ENCODE peak calls at places on chromosomes 2 and 18, in five cellular contexts. E is neuronal stem cell, C is SHP77, H is brain microvascular endothelial cell, P is EH. F is an unnamed sample.

GRCh38 chr2:235458839-235459273 is 35.0 kb upstream of the AGAP1 start:
- DNase-seq in E (no peak), C (no peak), H (no peak), P (peak; percentile 38), F (peak; percentile 79)

GRCh38 chr2:230774348-230774951 is 61.8 kb downstream of the CAB39 start:
- DNase-seq in E (no peak), C (no peak), H (peak; percentile 35), P (peak; percentile 90), F (peak; percentile 72)

GRCh38 chr2:37349376-37349775 is 4.9 kb downstream of the QPCT start:
- DNase-seq in E (no peak), C (no peak), H (no peak), P (no peak), F (no peak)

GRCh38 chr18:51157215-51157614 is 40.3 kb downstream of the MEX3C start:
- DNase-seq in E (no peak), C (no peak), H (no peak), P (no peak), F (no peak)

GRCh38 chr2:236022128-236022527 is 146.1 kb downstream of the GBX2 start:
- DNase-seq in E (no peak), C (no peak), H (no peak), P (no peak), F (no peak)

GRCh38 chr2:162106146-162106551 is 32.1 kb upstream of the DPP4 start:
- DNase-seq in E (no peak), C (no peak), H (no peak), P (peak; percentile 72), F (no peak)

GRCh38 chr2:234951386-234952269 is at the start of gene SH3BP4:
- DNase-seq in E (peak; percentile 79), C (peak; percentile 41), H (peak; percentile 63), P (peak; percentile 85), F (peak; percentile 32)

GRCh38 chr2:120761911-120762310 is 26.2 kb downstream of the GLI2 start:
- DNase-seq in E (no peak), C (no peak), H (no peak), P (no peak), F (no peak)

GRCh38 chr2:120902532-120903088 is 166.9 kb downstream of the GLI2 start:
- DNase-seq in E (no peak), C (no peak), H (no peak), P (peak; percentile 16), F (no peak)

GRCh38 chr2:150023044-150023443 is 435.5 kb upstream of the MMADHC start:
- DNase-seq in E (no peak), C (no peak), H (peak; percentile 40), P (no peak), F (no peak)

GRCh38 chr2:1512321-1513289 is 99.3 kb downstream of the TPO start:
- DNase-seq in E (no peak), C (no peak), H (no peak), P (no peak), F (no peak)

GRCh38 chr2:159290289-159290907 is 3.9 kb upstream of the WDSUB1 start:
- DNase-seq in E (no peak), C (peak; percentile 16), H (peak; percentile 92), P (peak; percentile 83), F (peak; percentile 70)

GRCh38 chr2:63696496-63696895 is 107.7 kb downstream of the MDH1 start:
- DNase-seq in E (no peak), C (no peak), H (no peak), P (no peak), F (no peak)

GRCh38 chr2:227460079-227460485 is 11.9 kb upstream of the AGFG1 start:
- DNase-seq in E (no peak), C (no peak), H (peak; percentile 26), P (peak; percentile 87), F (peak; percentile 89)

GRCh38 chr18:48163184-48164095 is 233.0 kb upstream of the SMAD2 start:
- DNase-seq in E (no peak), C (no peak), H (no peak), P (no peak), F (no peak)

GRCh38 chr2:148255929-148256328 is 235.0 kb downstream of the MBD5 start:
- DNase-seq in E (no peak), C (peak; percentile 5), H (no peak), P (no peak), F (no peak)

F was measured in HT1080.